ENCODE peak calls at places on chromosomes 4 and X, in five cellular contexts. F, X, Q, Y and A are unnamed samples. For H3K27me3, the result is how much of the 10 kb centered on the place peaks cover.

GRCh38 chr4:34766935-34767859 is 1477.1 kb downstream of the ARAP2 start:
- DNase-seq in F (no peak), X (no peak), Q (peak), Y (no peak), A (no peak)

GRCh38 chrX:51456814-51457213 is 39.6 kb downstream of the NUDT11 start:
- DNase-seq in F (no peak), X (no peak), Q (no peak), Y (no peak), A (no peak)

GRCh38 chr4:71270901-71271300 is 67.9 kb upstream of the SLC4A4 start:
- DNase-seq in F (no peak), X (no peak), Q (peak), Y (no peak), A (no peak)

GRCh38 chr4:105520819-105521790 is 31.3 kb upstream of the ARHGEF38 start:
- DNase-seq in F (no peak), X (no peak), Q (peak), Y (peak), A (no peak)

GRCh38 chrX:2351321-2351720 is 149.5 kb downstream of the DHRSX start:
- DNase-seq in F (no peak), X (no peak), Q (peak), Y (no peak), A (no peak)

GRCh38 chr4:95045429-95045828 is 287.7 kb downstream of the BMPR1B start:
- DNase-seq in F (no peak), X (no peak), Q (peak), Y (no peak), A (no peak)

GRCh38 chrX:67614006-67614405 is 70.2 kb downstream of the AR start:
- DNase-seq in F (no peak), X (no peak), Q (no peak), Y (no peak), A (no peak)

GRCh38 chrX:9940397-9940796 is 26.8 kb upstream of the CLDN34 start:
- DNase-seq in F (no peak), X (no peak), Q (peak), Y (no peak), A (no peak)

GRCh38 chrX:105471597-105471996 is 251.1 kb upstream of the TEX13A start:
- DNase-seq in F (no peak), X (no peak), Q (peak), Y (no peak), A (no peak)

GRCh38 chr4:164918956-164919355 is 42.0 kb downstream of the APELA start:
- DNase-seq in F (no peak), X (no peak), Q (no peak), Y (no peak), A (no peak)

GRCh38 chr4:76219299-76220055 is 5.9 kb upstream of the SCARB2 start:
- DNase-seq in F (no peak), X (no peak), Q (peak), Y (no peak), A (no peak)

GRCh38 chr4:163484906-163485305 is 9.6 kb upstream of the TMA16 start:
- DNase-seq in F (peak), X (no peak), Q (peak), Y (peak), A (no peak)

GRCh38 chrX:13647709-13648212 is 5.2 kb upstream of the TCEANC start:
- DNase-seq in F (peak), X (peak), Q (no peak), Y (no peak), A (peak)

GRCh38 chr4:37538931-37539330 is 147.2 kb downstream of the RELL1 start:
- DNase-seq in F (no peak), X (no peak), Q (no peak), Y (no peak), A (no peak)

GRCh38 chr4:124803026-124803425 is 90.5 kb upstream of the ANKRD50 start:
- DNase-seq in F (no peak), X (no peak), Q (no peak), Y (no peak), A (no peak)
- H3K27me3 ChIP-seq in F (under half), X (under half), Q (under half), Y (under half), A (under half)

GRCh38 chr4:1463088-1463926 is 57.1 kb upstream of the NKX1-1 start:
- DNase-seq in F (no peak), X (no peak), Q (no peak), Y (peak), A (no peak)

GRCh38 chr4:1466034-1466960 is 60.1 kb upstream of the NKX1-1 start:
- DNase-seq in F (no peak), X (no peak), Q (no peak), Y (peak), A (no peak)

GRCh38 chr4:1463927-1464540 is 57.8 kb upstream of the NKX1-1 start:
- DNase-seq in F (no peak), X (no peak), Q (no peak), Y (peak), A (no peak)

GRCh38 chr4:1465173-1466033 is 59.2 kb upstream of the NKX1-1 start:
- DNase-seq in F (no peak), X (no peak), Q (no peak), Y (peak), A (no peak)

GRCh38 chr4:1464581-1465171 is 58.4 kb upstream of the NKX1-1 start:
- DNase-seq in F (no peak), X (no peak), Q (no peak), Y (peak), A (no peak)
- H3K27me3 ChIP-seq in F (under half), X (under half), Q (under half), Y (under half), A (under half)

GRCh38 chrX:25014366-25014838 is 1.4 kb downstream of the ARX start:
- DNase-seq in F (no peak), X (no peak), Q (no peak), Y (peak), A (no peak)

GRCh38 chrX:25017667-25018247 is 2.0 kb upstream of the ARX start:
- DNase-seq in F (no peak), X (no peak), Q (no peak), Y (peak), A (no peak)

GRCh38 chrX:25016938-25017598 is 1.3 kb upstream of the ARX start:
- DNase-seq in F (no peak), X (no peak), Q (no peak), Y (peak), A (no peak)

GRCh38 chrX:25015486-25016360 is at the start of gene ARX:
- DNase-seq in F (no peak), X (no peak), Q (peak), Y (peak), A (no peak)

GRCh38 chrX:25016361-25016671 is 551 bp upstream of the ARX start:
- DNase-seq in F (no peak), X (no peak), Q (no peak), Y (peak), A (no peak)
- H3K27me3 ChIP-seq in F (half or more), X (half or more), Q (under half), Y (half or more), A (under half)

GRCh38 chr4:791201-791865 is 34.6 kb downstream of the CPLX1 start:
- DNase-seq in F (no peak), X (no peak), Q (no peak), Y (peak), A (no peak)
- H3K27me3 ChIP-seq in F (half or more), X (under half), Q (under half), Y (under half), A (under half)

GRCh38 chr4:24470681-24471622 is 113.4 kb downstream of the DHX15 start:
- DNase-seq in F (no peak), X (no peak), Q (no peak), Y (peak), A (no peak)

GRCh38 chr4:24475756-24476155 is 108.6 kb downstream of the DHX15 start:
- DNase-seq in F (no peak), X (no peak), Q (no peak), Y (peak), A (no peak)

GRCh38 chr4:24473309-24473721 is 111.0 kb downstream of the DHX15 start:
- DNase-seq in F (no peak), X (no peak), Q (peak), Y (peak), A (no peak)

GRCh38 chr4:24472514-24473308 is 111.6 kb downstream of the DHX15 start:
- DNase-seq in F (no peak), X (peak), Q (peak), Y (peak), A (peak)

GRCh38 chr4:24471623-24472510 is 112.5 kb downstream of the DHX15 start:
- DNase-seq in F (no peak), X (no peak), Q (no peak), Y (peak), A (no peak)
- H3K27me3 ChIP-seq in F (half or more), X (under half), Q (under half), Y (under half), A (under half)